ENCODE peak calls at places on chromosomes 16 and 17, in four cellular contexts. R is A673, Z is left lung, V is heart right ventricle. L is an unnamed sample.

GRCh38 chr17:48814504-48814903 is 2.5 kb downstream of the TTLL6 start:
- DNase-seq in V (peak; percentile 47), R (peak; percentile 81), Z (no peak), L (peak; percentile 72)

GRCh38 chr17:44362964-44363612 is 565 bp downstream of the FAM171A2 start:
- DNase-seq in Z (no peak), V (no peak), R (peak; percentile 26), L (peak; percentile 49)

GRCh38 chr17:34613064-34614019 is 34.0 kb downstream of the TMEM132E start:
- DNase-seq in R (peak; percentile 48), V (no peak), Z (no peak), L (peak; percentile 83)

GRCh38 chr17:7436556-7437368 is 1.5 kb downstream of the TMEM102 start:
- DNase-seq in V (peak; percentile 70), R (peak; percentile 92), Z (peak; percentile 82), L (peak; percentile 81)

GRCh38 chr17:64615025-64615677 is 47.0 kb downstream of the SMURF2 start:
- DNase-seq in R (no peak), Z (no peak), V (no peak), L (no peak)

GRCh38 chr17:80649200-80649644 is 104.6 kb downstream of the RPTOR start:
- DNase-seq in Z (no peak), R (no peak), V (no peak), L (no peak)

GRCh38 chr17:49132699-49133364 is at the start of gene B4GALNT2:
- DNase-seq in R (no peak), V (no peak), Z (no peak), L (no peak)

GRCh38 chr16:50696575-50697420 is 3.4 kb downstream of the NOD2 start:
- DNase-seq in R (no peak), V (peak; percentile 79), Z (peak; percentile 93), L (peak; percentile 71)

GRCh38 chr16:65546353-65546791 is 424.5 kb upstream of the CDH11 start:
- DNase-seq in R (peak; percentile 93), V (no peak), Z (no peak), L (peak; percentile 54)

GRCh38 chr17:81252336-81253329 is 13.5 kb downstream of the NDUFAF8 start:
- DNase-seq in R (no peak), Z (no peak), V (no peak), L (peak; percentile 57)

GRCh38 chr16:57643166-57643813 is 14.9 kb downstream of the ADGRG1 start:
- DNase-seq in Z (peak; percentile 62), V (no peak), R (no peak), L (no peak)

GRCh38 chr16:4067262-4068001 is 48.8 kb downstream of the ADCY9 start:
- DNase-seq in R (no peak), Z (no peak), V (no peak), L (no peak)

GRCh38 chr17:37089998-37090397 is 141.2 kb downstream of the AATF start:
- DNase-seq in V (no peak), R (no peak), Z (no peak), L (no peak)

GRCh38 chr16:31712064-31712540 is 161.5 kb upstream of the ZNF267 start:
- DNase-seq in R (no peak), V (no peak), Z (no peak), L (no peak)

GRCh38 chr17:83037084-83037950 is 42.1 kb upstream of the METRNL start:
- DNase-seq in R (no peak), V (no peak), Z (peak; percentile 22), L (no peak)

GRCh38 chr17:42891539-42892152 is 9.0 kb upstream of the G6PC1 start:
- DNase-seq in V (peak; percentile 66), R (no peak), Z (peak; percentile 60), L (no peak)

GRCh38 chr17:47188266-47188665 is 829 bp downstream of the CDC27 start:
- DNase-seq in R (peak; percentile 15), Z (no peak), V (peak; percentile 26), L (no peak)

GRCh38 chr16:11681977-11682654 is 13.9 kb downstream of the SNN start:
- DNase-seq in R (no peak), V (no peak), Z (no peak), L (no peak)

GRCh38 chr17:13597723-13598347 is 3.9 kb downstream of the HS3ST3A1 start:
- DNase-seq in V (peak; percentile 18), R (peak; percentile 33), Z (no peak), L (peak; percentile 11)

GRCh38 chr16:20401066-20401465 is 3.5 kb downstream of the PDILT start:
- DNase-seq in V (no peak), R (no peak), Z (no peak), L (no peak)

GRCh38 chr17:56908061-56908542 is 5.7 kb downstream of the TRIM25 start:
- DNase-seq in V (peak; percentile 24), Z (peak; percentile 86), R (no peak), L (no peak)

GRCh38 chr16:76669288-76669687 is 392.1 kb downstream of the CNTNAP4 start:
- DNase-seq in R (no peak), V (no peak), Z (no peak), L (no peak)

GRCh38 chr17:46264456-46265198 is 30.3 kb upstream of the LRRC37A start:
- DNase-seq in V (no peak), Z (no peak), R (no peak), L (no peak)

GRCh38 chr17:28571255-28572122 is at the start of gene PIGS:
- DNase-seq in R (peak; percentile 97), Z (peak; percentile 96), V (peak; percentile 95), L (peak; percentile 93)

DNA sequence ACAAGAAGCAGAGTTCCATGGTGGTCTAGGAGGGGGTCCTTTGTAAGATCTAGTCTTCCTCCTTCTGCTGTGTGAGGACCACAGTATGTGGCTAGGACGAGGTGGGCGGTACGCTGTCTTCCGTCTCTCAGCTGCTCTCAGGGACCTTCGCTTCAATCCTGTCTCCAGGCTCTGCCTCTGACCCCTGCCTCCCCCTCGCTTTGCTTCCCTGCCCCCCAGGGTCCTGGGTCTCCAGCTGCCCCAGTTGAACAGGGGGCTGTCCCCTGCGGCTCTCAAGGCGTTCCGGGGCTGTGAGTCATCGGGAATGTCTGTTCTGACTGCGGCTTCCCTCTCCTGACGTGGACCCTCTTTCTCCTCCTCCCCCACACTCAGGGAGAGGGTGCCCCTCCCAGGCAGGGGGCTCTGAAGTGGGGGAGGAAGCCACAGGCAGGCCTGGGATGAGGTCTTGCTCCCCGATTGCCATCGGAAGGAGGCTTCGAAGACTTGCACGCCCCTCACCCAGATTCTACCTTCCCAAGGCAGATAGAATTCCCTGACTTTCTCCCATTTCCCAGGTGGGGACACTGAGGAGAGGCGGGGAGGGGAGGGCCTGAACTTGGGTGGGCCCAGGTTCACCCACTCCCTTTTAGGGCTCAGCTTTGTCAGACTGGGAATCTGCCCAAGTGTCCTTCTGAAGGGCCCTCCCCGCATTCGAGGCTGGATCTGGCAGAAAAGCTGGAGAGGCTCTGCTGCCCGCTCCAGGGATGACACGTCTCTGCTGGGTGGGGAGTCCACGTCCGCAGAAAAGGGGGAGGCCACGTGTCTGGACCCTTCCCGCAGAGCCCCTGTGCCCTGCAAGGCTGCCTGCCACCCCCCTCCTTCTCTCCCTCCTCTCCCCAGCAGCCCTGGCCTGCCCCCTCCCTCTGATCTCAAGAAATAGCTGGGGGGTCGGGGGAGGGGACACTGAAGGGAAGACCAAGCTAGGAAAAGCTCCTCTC is 9.1 kb upstream of the COL1A1 start:
- DNase-seq in V (peak; percentile 63), Z (peak; percentile 84), R (peak; percentile 80), L (peak; percentile 89)
- H3K4me3 ChIP-seq in V (no peak overlapping the region), Z (no peak overlapping the region), R (no peak overlapping the region), L (peak overlapping the region; percentile 14)

DNA sequence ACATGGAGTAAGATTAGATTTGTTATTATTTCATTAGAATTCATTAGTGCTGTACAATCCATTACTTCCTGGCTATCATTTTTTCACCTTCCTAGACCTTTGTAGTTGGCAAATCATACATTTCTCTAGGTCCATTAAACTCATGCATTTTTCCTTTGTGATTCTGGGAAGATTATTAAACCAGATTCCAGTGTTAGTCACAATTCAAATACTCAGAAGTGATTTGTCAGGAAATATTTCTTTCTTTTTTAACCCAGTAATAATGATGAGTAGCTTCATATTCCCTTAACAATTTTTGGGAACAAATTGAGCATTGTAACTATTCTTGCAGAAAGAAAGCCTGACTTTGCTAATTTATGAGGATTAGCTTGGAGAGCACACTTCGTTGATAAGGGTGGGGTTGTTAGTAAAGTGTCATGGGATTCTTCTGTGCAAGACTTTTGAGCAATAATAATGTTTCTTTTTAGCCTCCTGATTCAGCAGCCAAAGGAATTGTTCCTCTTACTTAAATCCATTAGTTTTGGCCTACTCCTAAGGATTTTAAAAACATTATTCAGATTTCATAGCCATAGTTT is 18.7 kb upstream of the KRT24 start:
- DNase-seq in Z (no peak), V (no peak), R (no peak), L (no peak)
- H3K27me3 ChIP-seq in Z (no peaks in the 10 kb centered on the region), V (peaks cover 11% of the 10 kb centered on the region), R (no peaks in the 10 kb centered on the region), L (peaks cover 82% of the 10 kb centered on the region)

DNA sequence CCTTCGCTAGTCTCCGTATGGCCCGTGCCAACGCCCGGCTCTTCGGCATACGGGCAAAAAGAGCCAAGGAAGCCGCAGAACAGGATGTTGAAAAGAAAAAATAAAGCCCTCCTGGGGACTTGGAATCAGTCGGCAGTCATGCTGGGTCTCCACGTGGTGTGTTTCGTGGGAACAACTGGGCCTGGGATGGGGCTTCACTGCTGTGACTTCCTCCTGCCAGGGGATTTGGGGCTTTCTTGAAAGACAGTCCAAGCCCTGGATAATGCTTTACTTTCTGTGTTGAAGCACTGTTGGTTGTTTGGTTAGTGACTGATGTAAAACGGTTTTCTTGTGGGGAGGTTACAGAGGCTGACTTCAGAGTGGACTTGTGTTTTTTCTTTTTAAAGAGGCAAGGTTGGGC is 2.5 kb downstream of the RPL13 start:
- DNase-seq in Z (no peak), R (peak; percentile 64), V (no peak), L (no peak)
- H3K4me1 ChIP-seq in Z (peaks cover 72% of the 10 kb centered on the region), R (peaks cover 43% of the 10 kb centered on the region), V (peaks cover 55% of the 10 kb centered on the region), L (peaks cover 16% of the 10 kb centered on the region)

GRCh38 chr17:18920911-18921441 is 31.0 kb upstream of the SLC5A10 start:
- DNase-seq in R (no peak), Z (no peak), V (no peak), L (no peak)
- H3K4me3 ChIP-seq in R (no peak overlapping the region), Z (no peak overlapping the region), V (no peak overlapping the region), L (no peak overlapping the region)

GRCh38 chr17:79575229-79575628 is 35.6 kb downstream of the RBFOX3 start:
- DNase-seq in V (no peak), Z (no peak), R (no peak), L (no peak)
- H3K27me3 ChIP-seq in V (peaks cover 41% of the 10 kb centered on the region), Z (no peaks in the 10 kb centered on the region), R (peaks cover 33% of the 10 kb centered on the region), L (peaks cover 9% of the 10 kb centered on the region)

GRCh38 chr17:17028878-17029535 is 13.2 kb upstream of the MPRIP start:
- DNase-seq in Z (no peak), V (no peak), R (no peak), L (no peak)
- H3K4me1 ChIP-seq in Z (peaks cover 17% of the 10 kb centered on the region), V (peaks cover 64% of the 10 kb centered on the region), R (peaks cover 18% of the 10 kb centered on the region), L (peaks cover 26% of the 10 kb centered on the region)